ENCODE peak calls at places on chromosomes 16 and 17, in ten cellular contexts. U, K, Q, C, Z, N, X, H, S and W are unnamed samples.

GRCh38 chr17:52148969-52149351 is 9.6 kb downstream of the CA10 start:
- DNase-seq in U (no peak), K (no peak), Q (no peak), C (peak), Z (no peak), N (no peak), X (no peak), H (no peak), S (no peak), W (no peak)

GRCh38 chr16:20675488-20676267 is 21.8 kb downstream of the ACSM1 start:
- DNase-seq in U (no peak), K (peak), Q (no peak), C (peak), Z (no peak), N (no peak), X (peak), H (no peak), S (no peak), W (no peak)

GRCh38 chr16:57624806-57625500 is 3.5 kb upstream of the ADGRG1 start:
- DNase-seq in U (no peak), K (no peak), Q (no peak), C (peak), Z (no peak), N (no peak), X (no peak), H (no peak), S (no peak), W (peak)

GRCh38 chr16:64712027-64712426 is 409.8 kb downstream of the CDH11 start:
- DNase-seq in U (no peak), K (no peak), Q (no peak), C (no peak), Z (no peak), N (no peak), X (no peak), H (no peak), S (no peak), W (no peak)

GRCh38 chr16:62135903-62136302 is 99.7 kb upstream of the CDH8 start:
- DNase-seq in U (no peak), K (no peak), Q (no peak), C (no peak), Z (no peak), N (no peak), X (no peak), H (no peak), S (no peak), W (no peak)

GRCh38 chr17:22506231-22506630 is 813.9 kb downstream of the KCNJ18 start:
- DNase-seq in U (no peak), K (no peak), Q (no peak), C (no peak), Z (no peak), N (no peak), X (no peak), H (no peak), S (no peak), W (no peak)

GRCh38 chr17:5832886-5833285 is 237.3 kb upstream of the WSCD1 start:
- DNase-seq in U (no peak), K (no peak), Q (no peak), C (no peak), Z (no peak), N (no peak), X (no peak), H (no peak), S (no peak), W (no peak)

GRCh38 chr16:56988161-56988947 is 1.0 kb upstream of the NLRC5 start:
- DNase-seq in U (no peak), K (no peak), Q (no peak), C (no peak), Z (no peak), N (no peak), X (no peak), H (no peak), S (no peak), W (no peak)

GRCh38 chr17:33389506-33390141 is 96.5 kb upstream of the ASIC2 start:
- DNase-seq in U (no peak), K (no peak), Q (no peak), C (no peak), Z (no peak), N (no peak), X (no peak), H (no peak), S (no peak), W (no peak)